ENCODE peak calls at places on chromosomes 4 and X, in four cellular contexts. One of them, this sample, is unnamed. For H3K36me3 and H3K4me1, the result is how much of the 10 kb centered on the place peaks cover.

GRCh38 chr4:1901127-1901526 is 29.9 kb downstream of the NSD2 start:
- DNase-seq in GM23338: no peak
- DNase-seq in pancreas: no peak
- DNase-seq in left ventricle myocardium inferior: no peak
- DNase-seq in this sample: no peak

GRCh38 chr4:174172274-174172673 is 111.2 kb downstream of the FBXO8 start:
- DNase-seq in GM23338: no peak
- DNase-seq in pancreas: no peak
- DNase-seq in left ventricle myocardium inferior: no peak
- DNase-seq in this sample: no peak

GRCh38 chr4:24382381-24382780 is 202.0 kb downstream of the DHX15 start:
- DNase-seq in GM23338: no peak
- DNase-seq in pancreas: no peak
- DNase-seq in left ventricle myocardium inferior: no peak
- DNase-seq in this sample: no peak

GRCh38 chr4:114237997-114238396 is 258.6 kb upstream of the ARSJ start:
- DNase-seq in GM23338: no peak
- DNase-seq in pancreas: no peak
- DNase-seq in left ventricle myocardium inferior: no peak
- DNase-seq in this sample: no peak

GRCh38 chr4:39323836-39324235 is 42.3 kb downstream of the RFC1 start:
- DNase-seq in GM23338: no peak
- DNase-seq in pancreas: no peak
- DNase-seq in left ventricle myocardium inferior: no peak
- DNase-seq in this sample: no peak

GRCh38 chr4:42655248-42655647 is 1.7 kb downstream of the ATP8A1 start:
- DNase-seq in GM23338: no peak
- DNase-seq in pancreas: no peak
- DNase-seq in left ventricle myocardium inferior: no peak
- DNase-seq in this sample: no peak

GRCh38 chr4:167717495-167717894 is 374.8 kb upstream of the ANXA10 start:
- DNase-seq in GM23338: no peak
- DNase-seq in pancreas: no peak
- DNase-seq in left ventricle myocardium inferior: no peak
- DNase-seq in this sample: no peak

GRCh38 chr4:143397887-143398286 is 61.2 kb downstream of the GAB1 start:
- DNase-seq in GM23338: no peak
- DNase-seq in pancreas: no peak
- DNase-seq in left ventricle myocardium inferior: no peak
- DNase-seq in this sample: no peak

GRCh38 chrX:49079489-49080428 is at the start of gene WDR45:
- DNase-seq in GM23338: peak
- DNase-seq in pancreas: peak
- DNase-seq in left ventricle myocardium inferior: peak
- DNase-seq in this sample: no peak

GRCh38 chr4:16196482-16197393 is 29.5 kb downstream of the TAPT1 start:
- DNase-seq in GM23338: peak
- DNase-seq in pancreas: no peak
- DNase-seq in left ventricle myocardium inferior: no peak
- DNase-seq in this sample: peak

GRCh38 chr4:73257242-73257994 is 1.2 kb downstream of the ANKRD17 start:
- DNase-seq in GM23338: peak
- DNase-seq in pancreas: no peak
- DNase-seq in left ventricle myocardium inferior: peak
- DNase-seq in this sample: no peak

GRCh38 chr4:3834186-3834920 is 68.2 kb downstream of the ADRA2C start:
- DNase-seq in GM23338: no peak
- DNase-seq in pancreas: peak
- DNase-seq in left ventricle myocardium inferior: no peak
- DNase-seq in this sample: no peak

GRCh38 chr4:158250321-158250720 is 40.0 kb downstream of the TMEM144 start:
- DNase-seq in GM23338: no peak
- DNase-seq in pancreas: no peak
- DNase-seq in left ventricle myocardium inferior: no peak
- DNase-seq in this sample: no peak

GRCh38 chr4:54378461-54378860 is 149.4 kb downstream of the PDGFRA start:
- DNase-seq in GM23338: no peak
- DNase-seq in pancreas: no peak
- DNase-seq in left ventricle myocardium inferior: no peak
- DNase-seq in this sample: no peak

GRCh38 chr4:81913427-81913878 is 441.7 kb upstream of the RASGEF1B start:
- DNase-seq in GM23338: peak
- DNase-seq in pancreas: peak
- DNase-seq in left ventricle myocardium inferior: no peak
- DNase-seq in this sample: peak

GRCh38 chr4:112973897-112974296 is 75.6 kb upstream of the ANK2 start:
- DNase-seq in GM23338: no peak
- DNase-seq in pancreas: no peak
- DNase-seq in left ventricle myocardium inferior: no peak
- DNase-seq in this sample: no peak

GRCh38 chr4:134202557-134202956 is 968 bp upstream of the PABPC4L start:
- DNase-seq in GM23338: no peak
- DNase-seq in pancreas: no peak
- DNase-seq in left ventricle myocardium inferior: no peak
- DNase-seq in this sample: no peak

GRCh38 chr4:15004701-15005301 is 2.5 kb downstream of the CPEB2 start:
- DNase-seq in GM23338: peak
- DNase-seq in pancreas: peak
- DNase-seq in left ventricle myocardium inferior: peak
- DNase-seq in this sample: no peak

GRCh38 chrX:40012800-40013682 is 84.7 kb downstream of the BCOR start:
- DNase-seq in GM23338: peak
- DNase-seq in pancreas: peak
- DNase-seq in left ventricle myocardium inferior: peak
- DNase-seq in this sample: no peak

GRCh38 chr4:3879681-3880594 is 113.8 kb downstream of the ADRA2C start:
- DNase-seq in GM23338: peak
- DNase-seq in pancreas: no peak
- DNase-seq in left ventricle myocardium inferior: no peak
- DNase-seq in this sample: no peak

GRCh38 chr4:88939697-88940096 is 117.3 kb downstream of the FAM13A start:
- DNase-seq in GM23338: no peak
- DNase-seq in pancreas: no peak
- DNase-seq in left ventricle myocardium inferior: no peak
- DNase-seq in this sample: no peak

GRCh38 chr4:94244087-94244828 is 36.6 kb downstream of the SMARCAD1 start:
- DNase-seq in GM23338: no peak
- DNase-seq in pancreas: no peak
- DNase-seq in left ventricle myocardium inferior: no peak
- DNase-seq in this sample: no peak
- H3K36me3 ChIP-seq in GM23338: under half
- H3K36me3 ChIP-seq in pancreas: under half
- H3K36me3 ChIP-seq in left ventricle myocardium inferior: half or more
- H3K36me3 ChIP-seq in this sample: under half

DNA sequence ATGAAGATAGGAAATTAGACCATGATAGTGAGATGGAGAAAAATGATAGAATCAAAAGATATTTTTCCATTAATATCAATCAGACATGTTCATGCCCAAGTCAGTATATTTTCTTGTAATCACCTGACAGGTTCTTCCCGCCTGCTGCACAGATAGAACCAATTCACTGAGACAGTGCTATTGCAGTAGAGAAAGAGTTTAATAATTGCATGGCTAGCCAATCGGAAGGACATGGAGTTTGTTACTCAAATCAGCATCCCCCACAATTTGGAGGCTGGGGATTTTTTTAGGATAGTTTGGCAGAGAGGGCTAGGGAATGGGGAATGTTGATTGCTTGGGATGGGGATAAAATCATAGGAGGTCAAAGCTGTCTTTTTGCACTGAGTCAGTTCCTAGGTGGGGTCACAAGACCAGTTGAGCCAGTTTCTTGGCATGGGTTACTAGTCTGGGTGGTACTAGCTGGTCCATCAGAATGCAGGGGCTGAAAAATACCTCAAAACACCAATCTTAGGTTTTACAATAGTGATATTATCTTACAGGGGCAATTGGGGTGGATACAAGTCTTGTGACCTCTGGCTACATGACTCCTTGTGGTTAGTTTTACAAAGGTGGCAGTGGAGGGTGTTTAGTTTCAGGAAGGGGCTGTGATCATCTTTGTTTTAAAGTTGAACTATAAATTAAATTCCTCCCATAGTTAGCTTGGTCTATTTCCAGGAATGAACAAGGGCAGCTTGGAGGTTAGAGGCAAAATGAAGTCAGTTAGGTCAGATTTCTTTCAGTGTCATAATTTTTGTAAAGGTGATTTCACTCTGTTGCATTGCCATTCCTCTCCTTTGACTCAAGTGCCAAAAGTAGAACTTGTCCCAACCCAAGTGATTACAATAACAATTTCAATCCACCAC is 100.3 kb upstream of the PDE5A start:
- DNase-seq in GM23338: no peak
- DNase-seq in pancreas: no peak
- DNase-seq in left ventricle myocardium inferior: no peak
- DNase-seq in this sample: no peak
- H3K4me1 ChIP-seq in GM23338: under half
- H3K4me1 ChIP-seq in pancreas: under half
- H3K4me1 ChIP-seq in left ventricle myocardium inferior: under half
- H3K4me1 ChIP-seq in this sample: under half

DNA sequence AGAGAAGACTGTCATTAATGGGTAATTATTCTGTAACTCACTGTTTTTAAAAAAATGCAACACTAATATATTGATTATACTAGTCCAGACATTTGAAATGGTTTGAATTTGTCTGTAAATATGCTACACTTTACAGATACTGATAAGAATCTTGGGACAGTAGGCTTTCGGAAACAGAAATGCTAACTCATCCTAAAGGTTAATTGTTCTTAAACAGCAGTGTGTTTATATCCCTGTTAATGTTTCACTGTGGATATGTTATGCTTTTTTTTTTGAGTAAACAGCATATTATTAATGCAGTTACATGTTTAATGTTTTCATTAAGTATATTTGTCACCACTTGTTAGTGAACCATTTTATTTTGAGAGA is 31.4 kb downstream of the EXOC1 start:
- DNase-seq in GM23338: no peak
- DNase-seq in pancreas: no peak
- DNase-seq in left ventricle myocardium inferior: no peak
- DNase-seq in this sample: no peak
- H3K36me3 ChIP-seq in GM23338: under half
- H3K36me3 ChIP-seq in pancreas: under half
- H3K36me3 ChIP-seq in left ventricle myocardium inferior: half or more
- H3K36me3 ChIP-seq in this sample: under half

GRCh38 chr4:184284742-184285141 is 67.1 kb upstream of the ENPP6 start:
- DNase-seq in GM23338: no peak
- DNase-seq in pancreas: no peak
- DNase-seq in left ventricle myocardium inferior: no peak
- DNase-seq in this sample: no peak
- H3K4me1 ChIP-seq in GM23338: under half
- H3K4me1 ChIP-seq in pancreas: under half
- H3K4me1 ChIP-seq in left ventricle myocardium inferior: under half
- H3K4me1 ChIP-seq in this sample: under half

DNA sequence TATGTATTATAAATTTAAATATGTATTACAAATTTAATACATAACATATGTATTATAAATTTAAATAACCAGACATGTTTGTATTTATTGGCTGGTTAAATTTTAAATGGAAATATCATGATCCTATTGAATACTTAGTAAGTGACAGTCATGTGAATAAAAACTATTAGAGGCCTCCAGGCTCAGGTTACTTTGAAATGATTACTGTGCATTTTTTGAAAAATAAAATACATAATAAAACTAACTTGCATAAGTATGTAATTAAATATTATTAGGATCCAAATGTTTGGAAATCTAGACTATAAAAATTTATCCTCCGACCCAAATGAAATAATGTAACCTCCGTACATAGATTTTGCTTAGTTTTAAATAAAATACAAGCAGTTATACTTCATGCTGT is 140.8 kb downstream of the WDFY3 start:
- DNase-seq in GM23338: no peak
- DNase-seq in pancreas: no peak
- DNase-seq in left ventricle myocardium inferior: no peak
- DNase-seq in this sample: no peak
- H3K36me3 ChIP-seq in GM23338: under half
- H3K36me3 ChIP-seq in pancreas: under half
- H3K36me3 ChIP-seq in left ventricle myocardium inferior: under half
- H3K36me3 ChIP-seq in this sample: under half

GRCh38 chr4:83132065-83132464 is 17.5 kb upstream of the PLAC8 start:
- DNase-seq in GM23338: no peak
- DNase-seq in pancreas: no peak
- DNase-seq in left ventricle myocardium inferior: no peak
- DNase-seq in this sample: no peak

GRCh38 chr4:83124079-83124780 is 9.7 kb upstream of the PLAC8 start:
- DNase-seq in GM23338: no peak
- DNase-seq in pancreas: no peak
- DNase-seq in left ventricle myocardium inferior: no peak
- DNase-seq in this sample: no peak

GRCh38 chr4:83125738-83126141 is 11.2 kb upstream of the PLAC8 start:
- DNase-seq in GM23338: no peak
- DNase-seq in pancreas: no peak
- DNase-seq in left ventricle myocardium inferior: no peak
- DNase-seq in this sample: no peak

GRCh38 chr4:83128235-83128929 is 13.9 kb upstream of the PLAC8 start:
- DNase-seq in GM23338: no peak
- DNase-seq in pancreas: no peak
- DNase-seq in left ventricle myocardium inferior: no peak
- DNase-seq in this sample: no peak

GRCh38 chr4:83129258-83129657 is 14.7 kb upstream of the PLAC8 start:
- DNase-seq in GM23338: no peak
- DNase-seq in pancreas: no peak
- DNase-seq in left ventricle myocardium inferior: no peak
- DNase-seq in this sample: no peak
- H3K4me1 ChIP-seq in GM23338: under half
- H3K4me1 ChIP-seq in pancreas: under half
- H3K4me1 ChIP-seq in left ventricle myocardium inferior: under half
- H3K4me1 ChIP-seq in this sample: under half

DNA sequence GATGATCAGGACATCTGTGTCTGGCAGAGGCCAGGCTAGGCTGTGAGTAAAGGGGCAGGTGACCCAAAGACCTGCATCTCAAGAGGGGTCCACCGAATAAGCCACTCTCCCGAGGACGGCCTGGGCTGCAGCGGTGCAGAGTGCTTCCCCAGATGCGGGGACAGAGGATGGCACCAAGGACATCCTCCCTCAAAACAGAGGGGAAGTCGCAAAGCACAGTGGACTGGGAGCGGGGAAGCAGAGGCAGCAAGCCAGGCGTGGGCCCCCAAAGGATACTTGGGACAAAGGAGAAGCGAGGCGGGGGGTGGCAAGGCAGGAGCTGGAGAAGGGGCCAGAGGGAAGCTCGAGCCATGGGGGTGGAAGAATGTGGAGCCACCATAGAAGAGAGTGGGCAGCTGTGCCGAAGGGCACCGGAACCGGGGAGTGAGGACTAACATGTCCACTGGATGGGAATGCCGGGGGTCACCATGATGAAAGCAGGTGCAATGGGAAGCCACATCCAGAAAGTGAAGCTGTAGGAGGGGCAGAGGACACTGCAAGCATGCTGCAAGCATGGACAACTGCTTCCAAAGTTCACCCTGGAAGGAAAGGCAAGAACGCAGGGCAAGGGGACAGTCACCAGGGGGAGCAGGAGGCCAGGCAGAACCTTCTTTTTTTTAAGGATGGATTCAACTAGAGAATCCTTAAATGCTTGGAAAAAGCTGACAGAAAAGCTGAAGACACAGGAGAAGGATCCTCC is 169.6 kb downstream of the AFAP1 start:
- DNase-seq in GM23338: peak
- DNase-seq in pancreas: no peak
- DNase-seq in left ventricle myocardium inferior: peak
- DNase-seq in this sample: peak
- H3K36me3 ChIP-seq in GM23338: under half
- H3K36me3 ChIP-seq in pancreas: under half
- H3K36me3 ChIP-seq in left ventricle myocardium inferior: under half
- H3K36me3 ChIP-seq in this sample: under half

This sample was measured in iPS DF 6.9.